ENCODE peak calls at places on chromosomes 13 and 19, in seven cellular contexts. S, P, J, A, X, V and C are unnamed samples.

GRCh38 chr19:27746691-27747380 is 1466.1 kb downstream of the UQCRFS1 start:
- DNase-seq in S (peak), X (no peak), A (no peak), J (no peak), P (no peak), V (peak), C (no peak)

GRCh38 chr13:40136896-40137295 is 481.4 kb downstream of the COG6 start:
- DNase-seq in J (no peak), P (no peak), S (no peak), X (no peak), V (no peak), A (no peak), C (no peak)

GRCh38 chr13:27280009-27280646 is 9.5 kb downstream of the RASL11A start:
- DNase-seq in A (no peak), P (no peak), S (no peak), X (no peak), V (no peak), J (no peak), C (no peak)

GRCh38 chr19:18412610-18413239 is 6.5 kb upstream of the SSBP4 start:
- DNase-seq in X (no peak), J (no peak), V (no peak), A (no peak), S (no peak), P (no peak), C (no peak)

GRCh38 chr13:48567521-48568331 is 34.8 kb upstream of the RCBTB2 start:
- DNase-seq in P (no peak), V (peak), X (no peak), A (no peak), J (no peak), S (no peak), C (no peak)

GRCh38 chr13:107266657-107267056 is 698.7 kb upstream of the ARGLU1 start:
- DNase-seq in P (no peak), A (no peak), S (no peak), V (peak), X (no peak), J (no peak), C (no peak)

GRCh38 chr19:55370305-55370988 is at the start of gene IL11:
- DNase-seq in X (peak), J (no peak), V (no peak), S (no peak), A (no peak), P (no peak), C (no peak)

GRCh38 chr13:30880151-30880551 is 25.9 kb upstream of the MEDAG start:
- DNase-seq in A (no peak), J (no peak), P (no peak), V (peak), X (no peak), S (no peak), C (no peak)

GRCh38 chr13:23450340-23451046 is 17.0 kb upstream of the SACS start:
- DNase-seq in X (no peak), P (no peak), S (peak), V (no peak), J (peak), A (no peak), C (no peak)

GRCh38 chr13:110454956-110455355 is 106.6 kb downstream of the RAB20 start:
- DNase-seq in V (no peak), S (peak), P (no peak), X (no peak), J (no peak), A (no peak), C (no peak)

GRCh38 chr13:46041335-46041934 is 11.1 kb downstream of the ZC3H13 start:
- DNase-seq in V (peak), X (no peak), P (no peak), J (no peak), S (no peak), A (no peak), C (no peak)

GRCh38 chr13:60134376-60134775 is 29.4 kb downstream of the DIAPH3 start:
- DNase-seq in X (no peak), P (no peak), V (peak), A (no peak), S (no peak), J (no peak), C (no peak)

GRCh38 chr13:50732712-50733111 is 110.8 kb downstream of the DLEU7 start:
- DNase-seq in J (no peak), V (peak), S (no peak), A (no peak), X (peak), P (no peak), C (no peak)

GRCh38 chr13:33957497-33957905 is 139.6 kb downstream of the RFC3 start:
- DNase-seq in J (no peak), X (no peak), P (no peak), V (no peak), S (no peak), A (no peak), C (no peak)

GRCh38 chr13:92739306-92739818 is 487.2 kb upstream of the GPC6 start:
- DNase-seq in S (no peak), A (no peak), P (no peak), V (no peak), J (no peak), X (no peak), C (no peak)

GRCh38 chr13:98466634-98467236 is 110.2 kb downstream of the STK24 start:
- DNase-seq in P (no peak), J (peak), S (no peak), V (peak), X (no peak), A (no peak), C (no peak)

GRCh38 chr19:7229735-7230134 is 64.5 kb downstream of the INSR start:
- DNase-seq in J (no peak), A (no peak), S (no peak), X (no peak), V (no peak), P (no peak), C (no peak)